ENCODE peak calls at places on chromosomes 4 and X, in ten cellular contexts. One of them, this sample, is unnamed.

GRCh38 chrX:136714626-136715599 is 65.8 kb downstream of the ARHGEF6 start:
- DNase-seq in NCI-H1105: no peak
- DNase-seq in adrenal gland: no peak
- DNase-seq in HFF-Myc: no peak
- DNase-seq in lung microvascular endothelial cell: no peak
- DNase-seq in ovary: no peak
- DNase-seq in CD8-positive, alpha-beta memory T cell: no peak
- DNase-seq in stimulated activated CD8-positive, alpha-beta memory T cell treated with anti-CD3 and anti-CD28 coated beads, Interleukin-2, amount 100 ng/mL, for 1 hour: no peak
- DNase-seq in body of pancreas: no peak
- DNase-seq in OCI-LY7: peak
- DNase-seq in this sample: no peak

GRCh38 chrX:47168495-47169073 is 23.6 kb downstream of the RBM10 start:
- DNase-seq in NCI-H1105: no peak
- DNase-seq in adrenal gland: peak
- DNase-seq in HFF-Myc: no peak
- DNase-seq in lung microvascular endothelial cell: no peak
- DNase-seq in ovary: no peak
- DNase-seq in CD8-positive, alpha-beta memory T cell: no peak
- DNase-seq in stimulated activated CD8-positive, alpha-beta memory T cell treated with anti-CD3 and anti-CD28 coated beads, Interleukin-2, amount 100 ng/mL, for 1 hour: no peak
- DNase-seq in body of pancreas: no peak
- DNase-seq in OCI-LY7: no peak
- DNase-seq in this sample: no peak

GRCh38 chrX:96538104-96538725 is 146.4 kb upstream of the DIAPH2 start:
- DNase-seq in NCI-H1105: no peak
- DNase-seq in adrenal gland: no peak
- DNase-seq in HFF-Myc: no peak
- DNase-seq in lung microvascular endothelial cell: no peak
- DNase-seq in ovary: no peak
- DNase-seq in CD8-positive, alpha-beta memory T cell: no peak
- DNase-seq in stimulated activated CD8-positive, alpha-beta memory T cell treated with anti-CD3 and anti-CD28 coated beads, Interleukin-2, amount 100 ng/mL, for 1 hour: no peak
- DNase-seq in body of pancreas: peak
- DNase-seq in OCI-LY7: no peak
- DNase-seq in this sample: no peak

GRCh38 chr4:137378393-137379290 is 153.7 kb downstream of the PCDH18 start:
- DNase-seq in NCI-H1105: no peak
- DNase-seq in adrenal gland: no peak
- DNase-seq in HFF-Myc: no peak
- DNase-seq in lung microvascular endothelial cell: no peak
- DNase-seq in ovary: no peak
- DNase-seq in CD8-positive, alpha-beta memory T cell: no peak
- DNase-seq in stimulated activated CD8-positive, alpha-beta memory T cell treated with anti-CD3 and anti-CD28 coated beads, Interleukin-2, amount 100 ng/mL, for 1 hour: no peak
- DNase-seq in body of pancreas: no peak
- DNase-seq in OCI-LY7: no peak
- DNase-seq in this sample: no peak

GRCh38 chr4:155734065-155734464 is 24.8 kb upstream of the GUCY1B1 start:
- DNase-seq in NCI-H1105: no peak
- DNase-seq in adrenal gland: no peak
- DNase-seq in HFF-Myc: no peak
- DNase-seq in lung microvascular endothelial cell: no peak
- DNase-seq in ovary: no peak
- DNase-seq in CD8-positive, alpha-beta memory T cell: no peak
- DNase-seq in stimulated activated CD8-positive, alpha-beta memory T cell treated with anti-CD3 and anti-CD28 coated beads, Interleukin-2, amount 100 ng/mL, for 1 hour: no peak
- DNase-seq in body of pancreas: no peak
- DNase-seq in OCI-LY7: no peak
- DNase-seq in this sample: no peak

GRCh38 chrX:50107470-50107869 is 93.3 kb downstream of the AKAP4 start:
- DNase-seq in NCI-H1105: no peak
- DNase-seq in adrenal gland: no peak
- DNase-seq in HFF-Myc: no peak
- DNase-seq in lung microvascular endothelial cell: no peak
- DNase-seq in ovary: no peak
- DNase-seq in CD8-positive, alpha-beta memory T cell: no peak
- DNase-seq in stimulated activated CD8-positive, alpha-beta memory T cell treated with anti-CD3 and anti-CD28 coated beads, Interleukin-2, amount 100 ng/mL, for 1 hour: no peak
- DNase-seq in body of pancreas: no peak
- DNase-seq in OCI-LY7: no peak
- DNase-seq in this sample: no peak

GRCh38 chr4:153603258-153603657 is 80.8 kb upstream of the TLR2 start:
- DNase-seq in NCI-H1105: no peak
- DNase-seq in adrenal gland: no peak
- DNase-seq in HFF-Myc: no peak
- DNase-seq in lung microvascular endothelial cell: no peak
- DNase-seq in ovary: no peak
- DNase-seq in CD8-positive, alpha-beta memory T cell: no peak
- DNase-seq in stimulated activated CD8-positive, alpha-beta memory T cell treated with anti-CD3 and anti-CD28 coated beads, Interleukin-2, amount 100 ng/mL, for 1 hour: no peak
- DNase-seq in body of pancreas: no peak
- DNase-seq in OCI-LY7: no peak
- DNase-seq in this sample: peak

GRCh38 chr4:183659919-183660318 is 826 bp downstream of the TRAPPC11 start:
- DNase-seq in NCI-H1105: no peak
- DNase-seq in adrenal gland: no peak
- DNase-seq in HFF-Myc: no peak
- DNase-seq in lung microvascular endothelial cell: no peak
- DNase-seq in ovary: no peak
- DNase-seq in CD8-positive, alpha-beta memory T cell: no peak
- DNase-seq in stimulated activated CD8-positive, alpha-beta memory T cell treated with anti-CD3 and anti-CD28 coated beads, Interleukin-2, amount 100 ng/mL, for 1 hour: no peak
- DNase-seq in body of pancreas: no peak
- DNase-seq in OCI-LY7: no peak
- DNase-seq in this sample: no peak

GRCh38 chr4:140755811-140756291 is 334 bp downstream of the TBC1D9 start:
- DNase-seq in NCI-H1105: peak
- DNase-seq in adrenal gland: peak
- DNase-seq in HFF-Myc: no peak
- DNase-seq in lung microvascular endothelial cell: peak
- DNase-seq in ovary: peak
- DNase-seq in CD8-positive, alpha-beta memory T cell: no peak
- DNase-seq in stimulated activated CD8-positive, alpha-beta memory T cell treated with anti-CD3 and anti-CD28 coated beads, Interleukin-2, amount 100 ng/mL, for 1 hour: no peak
- DNase-seq in body of pancreas: peak
- DNase-seq in OCI-LY7: peak
- DNase-seq in this sample: peak

GRCh38 chr4:149531861-149532260 is 283.8 kb downstream of the IQCM start:
- DNase-seq in NCI-H1105: no peak
- DNase-seq in adrenal gland: no peak
- DNase-seq in HFF-Myc: no peak
- DNase-seq in lung microvascular endothelial cell: no peak
- DNase-seq in ovary: no peak
- DNase-seq in CD8-positive, alpha-beta memory T cell: no peak
- DNase-seq in stimulated activated CD8-positive, alpha-beta memory T cell treated with anti-CD3 and anti-CD28 coated beads, Interleukin-2, amount 100 ng/mL, for 1 hour: no peak
- DNase-seq in body of pancreas: no peak
- DNase-seq in OCI-LY7: no peak
- DNase-seq in this sample: no peak

GRCh38 chr4:112348488-112349158 is 51.5 kb downstream of the ALPK1 start:
- DNase-seq in NCI-H1105: peak
- DNase-seq in adrenal gland: peak
- DNase-seq in HFF-Myc: peak
- DNase-seq in lung microvascular endothelial cell: peak
- DNase-seq in ovary: no peak
- DNase-seq in CD8-positive, alpha-beta memory T cell: no peak
- DNase-seq in stimulated activated CD8-positive, alpha-beta memory T cell treated with anti-CD3 and anti-CD28 coated beads, Interleukin-2, amount 100 ng/mL, for 1 hour: no peak
- DNase-seq in body of pancreas: peak
- DNase-seq in OCI-LY7: no peak
- DNase-seq in this sample: no peak

GRCh38 chr4:154597798-154598774 is 7.5 kb upstream of the FGA start:
- DNase-seq in NCI-H1105: no peak
- DNase-seq in adrenal gland: no peak
- DNase-seq in HFF-Myc: no peak
- DNase-seq in lung microvascular endothelial cell: no peak
- DNase-seq in ovary: no peak
- DNase-seq in CD8-positive, alpha-beta memory T cell: no peak
- DNase-seq in stimulated activated CD8-positive, alpha-beta memory T cell treated with anti-CD3 and anti-CD28 coated beads, Interleukin-2, amount 100 ng/mL, for 1 hour: no peak
- DNase-seq in body of pancreas: no peak
- DNase-seq in OCI-LY7: no peak
- DNase-seq in this sample: no peak

GRCh38 chrX:39516399-39516798 is 581.4 kb downstream of the BCOR start:
- DNase-seq in NCI-H1105: no peak
- DNase-seq in adrenal gland: no peak
- DNase-seq in HFF-Myc: no peak
- DNase-seq in lung microvascular endothelial cell: no peak
- DNase-seq in ovary: no peak
- DNase-seq in CD8-positive, alpha-beta memory T cell: no peak
- DNase-seq in stimulated activated CD8-positive, alpha-beta memory T cell treated with anti-CD3 and anti-CD28 coated beads, Interleukin-2, amount 100 ng/mL, for 1 hour: no peak
- DNase-seq in body of pancreas: no peak
- DNase-seq in OCI-LY7: no peak
- DNase-seq in this sample: no peak

GRCh38 chr4:75997946-75998345 is 7.2 kb upstream of the SDAD1 start:
- DNase-seq in NCI-H1105: no peak
- DNase-seq in adrenal gland: no peak
- DNase-seq in HFF-Myc: no peak
- DNase-seq in lung microvascular endothelial cell: no peak
- DNase-seq in ovary: no peak
- DNase-seq in CD8-positive, alpha-beta memory T cell: no peak
- DNase-seq in stimulated activated CD8-positive, alpha-beta memory T cell treated with anti-CD3 and anti-CD28 coated beads, Interleukin-2, amount 100 ng/mL, for 1 hour: no peak
- DNase-seq in body of pancreas: no peak
- DNase-seq in OCI-LY7: no peak
- DNase-seq in this sample: no peak

GRCh38 chrX:470686-471085 is 84.0 kb upstream of the PPP2R3B start:
- DNase-seq in NCI-H1105: no peak
- DNase-seq in adrenal gland: no peak
- DNase-seq in HFF-Myc: no peak
- DNase-seq in lung microvascular endothelial cell: no peak
- DNase-seq in ovary: no peak
- DNase-seq in CD8-positive, alpha-beta memory T cell: no peak
- DNase-seq in stimulated activated CD8-positive, alpha-beta memory T cell treated with anti-CD3 and anti-CD28 coated beads, Interleukin-2, amount 100 ng/mL, for 1 hour: no peak
- DNase-seq in body of pancreas: no peak
- DNase-seq in OCI-LY7: no peak
- DNase-seq in this sample: no peak

GRCh38 chr4:167028976-167029375 is 205.3 kb downstream of the SPOCK3 start:
- DNase-seq in NCI-H1105: no peak
- DNase-seq in adrenal gland: no peak
- DNase-seq in HFF-Myc: no peak
- DNase-seq in lung microvascular endothelial cell: no peak
- DNase-seq in ovary: no peak
- DNase-seq in CD8-positive, alpha-beta memory T cell: no peak
- DNase-seq in stimulated activated CD8-positive, alpha-beta memory T cell treated with anti-CD3 and anti-CD28 coated beads, Interleukin-2, amount 100 ng/mL, for 1 hour: no peak
- DNase-seq in body of pancreas: no peak
- DNase-seq in OCI-LY7: no peak
- DNase-seq in this sample: no peak

GRCh38 chrX:17601816-17602215 is 135.5 kb upstream of the SCML1 start:
- DNase-seq in NCI-H1105: no peak
- DNase-seq in adrenal gland: no peak
- DNase-seq in HFF-Myc: no peak
- DNase-seq in lung microvascular endothelial cell: no peak
- DNase-seq in ovary: no peak
- DNase-seq in CD8-positive, alpha-beta memory T cell: no peak
- DNase-seq in stimulated activated CD8-positive, alpha-beta memory T cell treated with anti-CD3 and anti-CD28 coated beads, Interleukin-2, amount 100 ng/mL, for 1 hour: no peak
- DNase-seq in body of pancreas: no peak
- DNase-seq in OCI-LY7: no peak
- DNase-seq in this sample: no peak

GRCh38 chrX:11688201-11688600 is 22.5 kb upstream of the ARHGAP6 start:
- DNase-seq in NCI-H1105: no peak
- DNase-seq in adrenal gland: no peak
- DNase-seq in HFF-Myc: no peak
- DNase-seq in lung microvascular endothelial cell: no peak
- DNase-seq in ovary: no peak
- DNase-seq in CD8-positive, alpha-beta memory T cell: no peak
- DNase-seq in stimulated activated CD8-positive, alpha-beta memory T cell treated with anti-CD3 and anti-CD28 coated beads, Interleukin-2, amount 100 ng/mL, for 1 hour: no peak
- DNase-seq in body of pancreas: no peak
- DNase-seq in OCI-LY7: no peak
- DNase-seq in this sample: no peak

GRCh38 chr4:183398298-183399129 is 45.9 kb upstream of the CDKN2AIP start:
- DNase-seq in NCI-H1105: no peak
- DNase-seq in adrenal gland: peak
- DNase-seq in HFF-Myc: no peak
- DNase-seq in lung microvascular endothelial cell: peak
- DNase-seq in ovary: peak
- DNase-seq in CD8-positive, alpha-beta memory T cell: peak
- DNase-seq in stimulated activated CD8-positive, alpha-beta memory T cell treated with anti-CD3 and anti-CD28 coated beads, Interleukin-2, amount 100 ng/mL, for 1 hour: peak
- DNase-seq in body of pancreas: peak
- DNase-seq in OCI-LY7: peak
- DNase-seq in this sample: peak

GRCh38 chr4:121957266-121957665 is 5.4 kb upstream of the TRPC3 start:
- DNase-seq in NCI-H1105: no peak
- DNase-seq in adrenal gland: no peak
- DNase-seq in HFF-Myc: no peak
- DNase-seq in lung microvascular endothelial cell: no peak
- DNase-seq in ovary: no peak
- DNase-seq in CD8-positive, alpha-beta memory T cell: no peak
- DNase-seq in stimulated activated CD8-positive, alpha-beta memory T cell treated with anti-CD3 and anti-CD28 coated beads, Interleukin-2, amount 100 ng/mL, for 1 hour: no peak
- DNase-seq in body of pancreas: no peak
- DNase-seq in OCI-LY7: no peak
- DNase-seq in this sample: no peak

GRCh38 chr4:83504974-83505373 is 20.1 kb upstream of the ABRAXAS1 start:
- DNase-seq in NCI-H1105: no peak
- DNase-seq in adrenal gland: no peak
- DNase-seq in HFF-Myc: no peak
- DNase-seq in lung microvascular endothelial cell: no peak
- DNase-seq in ovary: no peak
- DNase-seq in CD8-positive, alpha-beta memory T cell: no peak
- DNase-seq in stimulated activated CD8-positive, alpha-beta memory T cell treated with anti-CD3 and anti-CD28 coated beads, Interleukin-2, amount 100 ng/mL, for 1 hour: no peak
- DNase-seq in body of pancreas: no peak
- DNase-seq in OCI-LY7: no peak
- DNase-seq in this sample: no peak

GRCh38 chr4:3630934-3631585 is 98.8 kb upstream of the LRPAP1 start:
- DNase-seq in NCI-H1105: no peak
- DNase-seq in adrenal gland: no peak
- DNase-seq in HFF-Myc: no peak
- DNase-seq in lung microvascular endothelial cell: no peak
- DNase-seq in ovary: no peak
- DNase-seq in CD8-positive, alpha-beta memory T cell: no peak
- DNase-seq in stimulated activated CD8-positive, alpha-beta memory T cell treated with anti-CD3 and anti-CD28 coated beads, Interleukin-2, amount 100 ng/mL, for 1 hour: no peak
- DNase-seq in body of pancreas: no peak
- DNase-seq in OCI-LY7: no peak
- DNase-seq in this sample: no peak

GRCh38 chr4:6492861-6493667 is 20.6 kb upstream of the PPP2R2C start:
- DNase-seq in NCI-H1105: no peak
- DNase-seq in adrenal gland: no peak
- DNase-seq in HFF-Myc: no peak
- DNase-seq in lung microvascular endothelial cell: no peak
- DNase-seq in ovary: no peak
- DNase-seq in CD8-positive, alpha-beta memory T cell: no peak
- DNase-seq in stimulated activated CD8-positive, alpha-beta memory T cell treated with anti-CD3 and anti-CD28 coated beads, Interleukin-2, amount 100 ng/mL, for 1 hour: no peak
- DNase-seq in body of pancreas: no peak
- DNase-seq in OCI-LY7: no peak
- DNase-seq in this sample: no peak

GRCh38 chr4:8294036-8294435 is 24.5 kb downstream of the HTRA3 start:
- DNase-seq in NCI-H1105: no peak
- DNase-seq in adrenal gland: no peak
- DNase-seq in HFF-Myc: no peak
- DNase-seq in lung microvascular endothelial cell: no peak
- DNase-seq in ovary: peak
- DNase-seq in CD8-positive, alpha-beta memory T cell: no peak
- DNase-seq in stimulated activated CD8-positive, alpha-beta memory T cell treated with anti-CD3 and anti-CD28 coated beads, Interleukin-2, amount 100 ng/mL, for 1 hour: no peak
- DNase-seq in body of pancreas: no peak
- DNase-seq in OCI-LY7: no peak
- DNase-seq in this sample: no peak

GRCh38 chr4:70240192-70240591 is 2.2 kb upstream of the CSN3 start:
- DNase-seq in NCI-H1105: no peak
- DNase-seq in adrenal gland: no peak
- DNase-seq in HFF-Myc: no peak
- DNase-seq in lung microvascular endothelial cell: no peak
- DNase-seq in ovary: no peak
- DNase-seq in CD8-positive, alpha-beta memory T cell: no peak
- DNase-seq in stimulated activated CD8-positive, alpha-beta memory T cell treated with anti-CD3 and anti-CD28 coated beads, Interleukin-2, amount 100 ng/mL, for 1 hour: no peak
- DNase-seq in body of pancreas: peak
- DNase-seq in OCI-LY7: no peak
- DNase-seq in this sample: no peak

GRCh38 chr4:79209822-79210635 is 115.8 kb downstream of the NAA11 start:
- DNase-seq in NCI-H1105: no peak
- DNase-seq in adrenal gland: no peak
- DNase-seq in HFF-Myc: no peak
- DNase-seq in lung microvascular endothelial cell: peak
- DNase-seq in ovary: no peak
- DNase-seq in CD8-positive, alpha-beta memory T cell: no peak
- DNase-seq in stimulated activated CD8-positive, alpha-beta memory T cell treated with anti-CD3 and anti-CD28 coated beads, Interleukin-2, amount 100 ng/mL, for 1 hour: no peak
- DNase-seq in body of pancreas: no peak
- DNase-seq in OCI-LY7: no peak
- DNase-seq in this sample: no peak

GRCh38 chr4:138242076-138242829 is at the start of gene SLC7A11:
- DNase-seq in NCI-H1105: peak
- DNase-seq in adrenal gland: no peak
- DNase-seq in HFF-Myc: peak
- DNase-seq in lung microvascular endothelial cell: peak
- DNase-seq in ovary: peak
- DNase-seq in CD8-positive, alpha-beta memory T cell: peak
- DNase-seq in stimulated activated CD8-positive, alpha-beta memory T cell treated with anti-CD3 and anti-CD28 coated beads, Interleukin-2, amount 100 ng/mL, for 1 hour: no peak
- DNase-seq in body of pancreas: peak
- DNase-seq in OCI-LY7: peak
- DNase-seq in this sample: peak

This sample was measured in stimulated activated naive CD8-positive, alpha-beta T cell treated with anti-CD3 and anti-CD28 coated beads, Interleukin-15, amount 100 ng/mL, for 72 hours.